ENCODE peak calls at places on chromosomes 11 and 22, in five cellular contexts. L is heart left ventricle; W is RWPE2; V is psoas muscle; D is CD8-positive, alpha-beta T cell. I is an unnamed sample.

GRCh38 chr11:92964471-92964870 is 5.0 kb upstream of the MTNR1B start:
- DNase-seq in W (no peak), D (no peak), L (no peak), V (no peak), I (no peak)

GRCh38 chr11:45208135-45208534 is 61.7 kb downstream of the PRDM11 start:
- DNase-seq in D (no peak), V (no peak), L (no peak), W (no peak), I (no peak)

GRCh38 chr11:127006311-127006710 is 5.7 kb upstream of the KIRREL3 start:
- DNase-seq in W (no peak), L (no peak), V (no peak), D (no peak), I (no peak)

GRCh38 chr22:45223304-45224117 is 17.2 kb downstream of the KIAA0930 start:
- DNase-seq in W (no peak), D (no peak), V (peak; percentile 22), L (no peak), I (no peak)

GRCh38 chr22:23899042-23899745 is 5.0 kb downstream of the MIF start:
- DNase-seq in W (no peak), L (no peak), V (no peak), D (no peak), I (no peak)

GRCh38 chr11:73625690-73626318 is 20.6 kb upstream of the PLEKHB1 start:
- DNase-seq in D (peak; percentile 70), L (peak; percentile 74), V (peak; percentile 77), W (no peak), I (peak; percentile 59)

GRCh38 chr11:63613517-63614135 is 607 bp downstream of the PLAAT3 start:
- DNase-seq in L (peak; percentile 66), D (peak; percentile 53), W (no peak), V (peak; percentile 84), I (peak; percentile 23)

GRCh38 chr11:66580803-66581202 is 12.1 kb downstream of the CCDC87 start:
- DNase-seq in L (no peak), W (no peak), D (no peak), V (no peak), I (no peak)

GRCh38 chr11:61830318-61831105 is 2.4 kb downstream of the FADS2 start:
- DNase-seq in V (no peak), W (no peak), L (no peak), D (no peak), I (no peak)

GRCh38 chr11:73859671-73860070 is 17.0 kb downstream of the COA4 start:
- DNase-seq in V (no peak), D (no peak), L (no peak), W (no peak), I (no peak)

GRCh38 chr11:2661173-2662023 is 38.4 kb downstream of the KCNQ1OT1 start:
- DNase-seq in W (no peak), V (no peak), L (no peak), D (no peak), I (no peak)
- H3K9me3 ChIP-seq in W (peaks cover 10% of the 10 kb centered on the region), V (peaks cover 14% of the 10 kb centered on the region), L (peaks cover 32% of the 10 kb centered on the region), D (no peaks in the 10 kb centered on the region), I (no peaks in the 10 kb centered on the region)

DNA sequence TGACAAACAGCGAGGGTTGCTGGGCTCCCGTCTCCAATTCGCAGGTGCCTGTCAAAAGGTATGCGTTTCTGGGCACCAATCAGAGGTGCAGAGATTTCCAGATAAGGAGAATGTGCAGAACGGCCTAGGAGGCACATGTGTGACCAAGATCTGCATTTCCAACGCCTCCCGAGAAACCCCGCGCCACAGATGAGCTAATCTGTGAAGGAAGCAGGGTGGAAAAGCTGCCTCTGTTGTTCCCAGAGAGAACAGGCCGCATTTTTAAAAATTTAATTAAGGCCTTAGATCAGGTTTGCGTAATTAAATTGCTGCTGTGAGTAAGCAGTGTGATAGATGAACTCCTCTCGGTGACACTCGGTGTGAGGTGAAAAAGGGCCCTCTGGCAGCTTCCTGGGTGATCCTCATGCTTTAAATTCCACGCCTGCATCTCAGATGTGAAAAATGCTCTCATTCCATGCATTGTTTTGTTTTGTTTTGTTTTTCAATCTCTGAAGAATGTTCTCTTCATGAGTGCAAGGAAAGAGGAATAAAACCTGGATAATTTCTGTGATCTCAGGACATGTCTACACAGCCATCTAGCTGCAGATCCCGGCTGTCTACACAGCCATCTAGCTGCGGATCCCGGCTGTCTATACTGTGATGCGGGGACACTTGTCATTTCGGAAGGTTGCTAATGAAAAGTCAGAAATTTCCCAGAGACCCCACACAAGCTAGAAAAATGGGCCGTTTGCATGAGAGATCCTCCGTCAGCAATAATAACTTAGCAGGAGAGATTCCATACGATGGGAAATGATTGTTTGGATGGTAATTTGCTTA is 1398.9 kb downstream of the BRD1 start:
- DNase-seq in D (no peak), V (no peak), W (no peak), L (no peak), I (no peak)
- H3K9me3 ChIP-seq in D (no peaks in the 10 kb centered on the region), V (no peaks in the 10 kb centered on the region), W (no peaks in the 10 kb centered on the region), L (no peaks in the 10 kb centered on the region), I (no peaks in the 10 kb centered on the region)

GRCh38 chr11:133661867-133662266 is 129.6 kb upstream of the OPCML start:
- DNase-seq in W (no peak), V (no peak), L (no peak), D (no peak), I (no peak)
- H3K9me3 ChIP-seq in W (no peaks in the 10 kb centered on the region), V (no peaks in the 10 kb centered on the region), L (no peaks in the 10 kb centered on the region), D (no peaks in the 10 kb centered on the region), I (no peaks in the 10 kb centered on the region)

GRCh38 chr11:9269492-9270030 is 4.4 kb upstream of the DENND5A start:
- DNase-seq in V (no peak), D (no peak), W (no peak), L (no peak), I (no peak)

GRCh38 chr11:9277176-9277575 is 12.0 kb upstream of the DENND5A start:
- DNase-seq in W (no peak), D (no peak), L (no peak), V (no peak), I (no peak)

GRCh38 chr11:9276571-9276970 is 11.4 kb upstream of the DENND5A start:
- DNase-seq in V (no peak), D (no peak), L (no peak), W (no peak), I (no peak)

GRCh38 chr11:9273430-9274336 is 8.5 kb upstream of the DENND5A start:
- DNase-seq in V (no peak), D (no peak), W (no peak), L (no peak), I (no peak)

GRCh38 chr11:9274499-9275228 is 9.5 kb upstream of the DENND5A start:
- DNase-seq in L (no peak), W (no peak), V (no peak), D (no peak), I (no peak)
- H3K9me3 ChIP-seq in L (no peaks in the 10 kb centered on the region), W (no peaks in the 10 kb centered on the region), V (no peaks in the 10 kb centered on the region), D (no peaks in the 10 kb centered on the region), I (no peaks in the 10 kb centered on the region)

GRCh38 chr11:20088368-20089260 is 71.7 kb downstream of the DBX1 start:
- DNase-seq in V (no peak), W (no peak), L (no peak), D (no peak), I (no peak)
- H3K9me3 ChIP-seq in V (no peaks in the 10 kb centered on the region), W (no peaks in the 10 kb centered on the region), L (no peaks in the 10 kb centered on the region), D (no peaks in the 10 kb centered on the region), I (peaks cover under 1% of the 10 kb centered on the region)

I was measured in T-helper 17 cell.